ENCODE peak calls at places on chromosomes 12 and 14, in eight cellular contexts. One of them, this sample, is unnamed.

GRCh38 chr12:48779869-48780268 is 9.0 kb downstream of the ADCY6 start:
- DNase-seq in astrocyte of the spinal cord: peak; percentile 78
- DNase-seq in H1: no peak
- DNase-seq in GM20000: no peak
- DNase-seq in brain microvascular endothelial cell: peak; percentile 67
- DNase-seq in cardiac fibroblast: peak; percentile 97
- DNase-seq in CD8-positive, alpha-beta T cell: no peak
- DNase-seq in bronchial epithelial cell: no peak
- DNase-seq in this sample: no peak

GRCh38 chr14:74500417-74501134 is 7.0 kb downstream of the ISCA2 start:
- DNase-seq in astrocyte of the spinal cord: no peak
- DNase-seq in H1: no peak
- DNase-seq in GM20000: no peak
- DNase-seq in brain microvascular endothelial cell: no peak
- DNase-seq in cardiac fibroblast: no peak
- DNase-seq in CD8-positive, alpha-beta T cell: no peak
- DNase-seq in bronchial epithelial cell: no peak
- DNase-seq in this sample: no peak

GRCh38 chr14:74555476-74556050 is 56.5 kb downstream of the LTBP2 start:
- DNase-seq in astrocyte of the spinal cord: no peak
- DNase-seq in H1: no peak
- DNase-seq in GM20000: no peak
- DNase-seq in brain microvascular endothelial cell: no peak
- DNase-seq in cardiac fibroblast: no peak
- DNase-seq in CD8-positive, alpha-beta T cell: no peak
- DNase-seq in bronchial epithelial cell: no peak
- DNase-seq in this sample: no peak

GRCh38 chr12:46956451-46957035 is 122.9 kb upstream of the PCED1B start:
- DNase-seq in astrocyte of the spinal cord: no peak
- DNase-seq in H1: no peak
- DNase-seq in GM20000: no peak
- DNase-seq in brain microvascular endothelial cell: no peak
- DNase-seq in cardiac fibroblast: no peak
- DNase-seq in CD8-positive, alpha-beta T cell: no peak
- DNase-seq in bronchial epithelial cell: no peak
- DNase-seq in this sample: no peak

GRCh38 chr12:48157889-48158370 is 615 bp upstream of the ASB8 start:
- DNase-seq in astrocyte of the spinal cord: no peak
- DNase-seq in H1: no peak
- DNase-seq in GM20000: no peak
- DNase-seq in brain microvascular endothelial cell: no peak
- DNase-seq in cardiac fibroblast: no peak
- DNase-seq in CD8-positive, alpha-beta T cell: no peak
- DNase-seq in bronchial epithelial cell: no peak
- DNase-seq in this sample: no peak

GRCh38 chr12:24600996-24601395 is 347.9 kb downstream of the BCAT1 start:
- DNase-seq in astrocyte of the spinal cord: peak; percentile 77
- DNase-seq in H1: no peak
- DNase-seq in GM20000: no peak
- DNase-seq in brain microvascular endothelial cell: peak; percentile 50
- DNase-seq in cardiac fibroblast: peak; percentile 63
- DNase-seq in CD8-positive, alpha-beta T cell: no peak
- DNase-seq in bronchial epithelial cell: peak; percentile 85
- DNase-seq in this sample: peak; percentile 18

GRCh38 chr14:59464651-59465569 is at the start of gene GPR135:
- DNase-seq in astrocyte of the spinal cord: peak; percentile 58
- DNase-seq in H1: no peak
- DNase-seq in GM20000: peak; percentile 88
- DNase-seq in brain microvascular endothelial cell: no peak
- DNase-seq in cardiac fibroblast: peak; percentile 56
- DNase-seq in CD8-positive, alpha-beta T cell: peak; percentile 27
- DNase-seq in bronchial epithelial cell: no peak
- DNase-seq in this sample: no peak

GRCh38 chr14:94045563-94046345 is 19.6 kb downstream of the OTUB2 start:
- DNase-seq in astrocyte of the spinal cord: no peak
- DNase-seq in H1: no peak
- DNase-seq in GM20000: no peak
- DNase-seq in brain microvascular endothelial cell: no peak
- DNase-seq in cardiac fibroblast: no peak
- DNase-seq in CD8-positive, alpha-beta T cell: no peak
- DNase-seq in bronchial epithelial cell: no peak
- DNase-seq in this sample: no peak

GRCh38 chr12:2359725-2360629 is 307.2 kb downstream of the CACNA1C start:
- DNase-seq in astrocyte of the spinal cord: no peak
- DNase-seq in H1: no peak
- DNase-seq in GM20000: no peak
- DNase-seq in brain microvascular endothelial cell: no peak
- DNase-seq in cardiac fibroblast: no peak
- DNase-seq in CD8-positive, alpha-beta T cell: no peak
- DNase-seq in bronchial epithelial cell: no peak
- DNase-seq in this sample: no peak

GRCh38 chr14:54776361-54777001 is 126.1 kb downstream of the GCH1 start:
- DNase-seq in astrocyte of the spinal cord: peak; percentile 75
- DNase-seq in H1: no peak
- DNase-seq in GM20000: peak; percentile 48
- DNase-seq in brain microvascular endothelial cell: peak; percentile 81
- DNase-seq in cardiac fibroblast: peak; percentile 53
- DNase-seq in CD8-positive, alpha-beta T cell: no peak
- DNase-seq in bronchial epithelial cell: no peak
- DNase-seq in this sample: peak; percentile 40

GRCh38 chr14:72155379-72155993 is 223.3 kb downstream of the RGS6 start:
- DNase-seq in astrocyte of the spinal cord: no peak
- DNase-seq in H1: no peak
- DNase-seq in GM20000: no peak
- DNase-seq in brain microvascular endothelial cell: no peak
- DNase-seq in cardiac fibroblast: no peak
- DNase-seq in CD8-positive, alpha-beta T cell: no peak
- DNase-seq in bronchial epithelial cell: no peak
- DNase-seq in this sample: no peak

GRCh38 chr14:100568998-100569733 is 18.1 kb downstream of the BEGAIN start:
- DNase-seq in astrocyte of the spinal cord: no peak
- DNase-seq in H1: no peak
- DNase-seq in GM20000: no peak
- DNase-seq in brain microvascular endothelial cell: no peak
- DNase-seq in cardiac fibroblast: no peak
- DNase-seq in CD8-positive, alpha-beta T cell: no peak
- DNase-seq in bronchial epithelial cell: no peak
- DNase-seq in this sample: no peak

GRCh38 chr12:27463826-27464554 is 17.5 kb downstream of the SMCO2 start:
- DNase-seq in astrocyte of the spinal cord: no peak
- DNase-seq in H1: no peak
- DNase-seq in GM20000: no peak
- DNase-seq in brain microvascular endothelial cell: no peak
- DNase-seq in cardiac fibroblast: peak; percentile 95
- DNase-seq in CD8-positive, alpha-beta T cell: no peak
- DNase-seq in bronchial epithelial cell: no peak
- DNase-seq in this sample: peak; percentile 50

GRCh38 chr14:61262082-61262481 is 19.1 kb downstream of the TMEM30B start:
- DNase-seq in astrocyte of the spinal cord: no peak
- DNase-seq in H1: no peak
- DNase-seq in GM20000: no peak
- DNase-seq in brain microvascular endothelial cell: no peak
- DNase-seq in cardiac fibroblast: no peak
- DNase-seq in CD8-positive, alpha-beta T cell: no peak
- DNase-seq in bronchial epithelial cell: no peak
- DNase-seq in this sample: no peak

GRCh38 chr14:61258985-61259384 is 22.2 kb downstream of the TMEM30B start:
- DNase-seq in astrocyte of the spinal cord: no peak
- DNase-seq in H1: no peak
- DNase-seq in GM20000: no peak
- DNase-seq in brain microvascular endothelial cell: no peak
- DNase-seq in cardiac fibroblast: no peak
- DNase-seq in CD8-positive, alpha-beta T cell: no peak
- DNase-seq in bronchial epithelial cell: no peak
- DNase-seq in this sample: no peak

GRCh38 chr14:61264022-61264571 is 17.0 kb downstream of the TMEM30B start:
- DNase-seq in astrocyte of the spinal cord: no peak
- DNase-seq in H1: no peak
- DNase-seq in GM20000: no peak
- DNase-seq in brain microvascular endothelial cell: no peak
- DNase-seq in cardiac fibroblast: no peak
- DNase-seq in CD8-positive, alpha-beta T cell: no peak
- DNase-seq in bronchial epithelial cell: no peak
- DNase-seq in this sample: no peak

GRCh38 chr14:61264699-61265098 is 16.4 kb downstream of the TMEM30B start:
- DNase-seq in astrocyte of the spinal cord: no peak
- DNase-seq in H1: no peak
- DNase-seq in GM20000: no peak
- DNase-seq in brain microvascular endothelial cell: no peak
- DNase-seq in cardiac fibroblast: no peak
- DNase-seq in CD8-positive, alpha-beta T cell: no peak
- DNase-seq in bronchial epithelial cell: no peak
- DNase-seq in this sample: no peak

GRCh38 chr14:61260939-61261776 is 20.0 kb downstream of the TMEM30B start:
- DNase-seq in astrocyte of the spinal cord: peak; percentile 85
- DNase-seq in H1: no peak
- DNase-seq in GM20000: no peak
- DNase-seq in brain microvascular endothelial cell: peak; percentile 86
- DNase-seq in cardiac fibroblast: no peak
- DNase-seq in CD8-positive, alpha-beta T cell: no peak
- DNase-seq in bronchial epithelial cell: peak; percentile 73
- DNase-seq in this sample: peak; percentile 67
- TF ChIP-seq CTCF in astrocyte of the spinal cord: peak; percentile 33
- TF ChIP-seq CTCF in H1: no peak
- TF ChIP-seq CTCF in GM20000: no peak
- TF ChIP-seq CTCF in brain microvascular endothelial cell: peak; percentile 46
- TF ChIP-seq CTCF in cardiac fibroblast: peak; percentile 20
- TF ChIP-seq CTCF in CD8-positive, alpha-beta T cell: no peak
- TF ChIP-seq CTCF in bronchial epithelial cell: peak; percentile 19
- TF ChIP-seq CTCF in this sample: peak; percentile 12

DNA sequence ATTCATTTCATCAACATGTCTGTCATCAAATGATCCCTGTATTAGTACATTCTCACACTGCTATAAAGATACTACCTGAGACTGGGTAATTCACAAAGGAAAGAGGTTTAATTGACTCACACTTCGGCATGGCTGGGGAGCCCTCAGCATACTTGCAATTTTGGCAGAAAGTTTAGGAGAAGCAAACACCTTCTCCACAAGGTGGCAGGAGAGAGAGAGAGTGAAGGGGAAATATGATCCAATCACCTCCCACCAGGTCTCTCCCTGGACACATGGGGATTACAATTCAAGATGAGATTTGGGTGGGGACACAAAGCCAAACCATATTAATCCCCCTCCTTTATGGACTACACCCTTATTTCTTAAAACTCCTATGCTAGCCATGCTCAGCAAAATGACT is 932.2 kb downstream of the FLRT2 start:
- DNase-seq in astrocyte of the spinal cord: peak; percentile 8
- DNase-seq in H1: no peak
- DNase-seq in GM20000: no peak
- DNase-seq in brain microvascular endothelial cell: peak; percentile 2
- DNase-seq in cardiac fibroblast: peak; percentile 48
- DNase-seq in CD8-positive, alpha-beta T cell: no peak
- DNase-seq in bronchial epithelial cell: peak; percentile 7
- DNase-seq in this sample: no peak
- TF ChIP-seq CTCF in astrocyte of the spinal cord: peak; percentile 47
- TF ChIP-seq CTCF in H1: no peak
- TF ChIP-seq CTCF in GM20000: no peak
- TF ChIP-seq CTCF in brain microvascular endothelial cell: peak; percentile 51
- TF ChIP-seq CTCF in cardiac fibroblast: peak; percentile 26
- TF ChIP-seq CTCF in CD8-positive, alpha-beta T cell: no peak
- TF ChIP-seq CTCF in bronchial epithelial cell: peak; percentile 23
- TF ChIP-seq CTCF in this sample: no peak

GRCh38 chr12:30926243-30927209 is at the start of gene TSPAN11:
- DNase-seq in astrocyte of the spinal cord: peak; percentile 31
- DNase-seq in H1: peak; percentile 27
- DNase-seq in GM20000: peak; percentile 53
- DNase-seq in brain microvascular endothelial cell: peak; percentile 12
- DNase-seq in cardiac fibroblast: peak; percentile 41
- DNase-seq in CD8-positive, alpha-beta T cell: no peak
- DNase-seq in bronchial epithelial cell: no peak
- DNase-seq in this sample: no peak
- TF ChIP-seq CTCF in astrocyte of the spinal cord: no peak
- TF ChIP-seq CTCF in H1: no peak
- TF ChIP-seq CTCF in GM20000: no peak
- TF ChIP-seq CTCF in brain microvascular endothelial cell: no peak
- TF ChIP-seq CTCF in cardiac fibroblast: no peak
- TF ChIP-seq CTCF in CD8-positive, alpha-beta T cell: no peak
- TF ChIP-seq CTCF in bronchial epithelial cell: no peak
- TF ChIP-seq CTCF in this sample: no peak

DNA sequence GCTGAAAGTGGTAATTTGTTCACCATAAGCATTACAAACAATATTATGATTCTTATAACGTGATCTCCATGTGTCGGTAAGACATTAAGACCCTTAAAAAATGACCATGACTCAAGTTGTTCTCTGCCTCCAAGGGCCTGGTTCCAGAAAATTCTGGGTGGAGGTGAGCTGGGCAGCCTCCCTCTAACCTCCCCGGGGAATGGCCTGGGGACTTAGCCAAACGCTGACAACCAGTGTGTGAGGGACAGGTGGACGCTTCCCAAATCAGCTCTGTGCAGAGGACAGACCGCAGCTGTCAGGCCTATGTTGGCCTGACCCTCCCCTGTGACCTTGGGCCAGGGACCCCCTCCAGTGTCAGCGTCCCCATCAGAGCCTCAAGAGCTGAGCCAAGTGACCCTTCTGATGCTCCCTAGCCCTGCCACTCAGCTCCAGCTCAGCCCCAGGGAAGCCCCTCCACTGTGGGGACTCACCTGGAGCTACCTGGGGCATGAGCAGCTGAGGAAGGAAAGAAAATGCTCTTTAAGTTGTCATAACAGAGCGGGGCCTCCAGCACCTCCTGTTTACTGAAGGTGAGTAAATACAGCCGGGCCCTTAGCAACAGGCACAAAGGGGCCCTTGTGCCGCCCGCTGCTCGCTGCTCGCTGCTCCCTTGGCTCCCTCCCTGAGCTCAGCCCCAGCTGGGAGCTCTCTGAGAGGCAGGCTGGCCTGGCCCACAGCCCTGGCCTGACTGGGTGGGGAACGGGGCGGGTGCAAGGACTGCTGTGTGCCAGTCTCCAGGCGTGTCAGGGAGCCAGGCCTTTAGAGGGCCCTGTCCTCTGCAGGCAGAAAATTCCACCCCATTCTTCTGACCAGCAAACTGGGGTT is 116.6 kb downstream of the CALM1 start:
- DNase-seq in astrocyte of the spinal cord: peak; percentile 56
- DNase-seq in H1: no peak
- DNase-seq in GM20000: no peak
- DNase-seq in brain microvascular endothelial cell: no peak
- DNase-seq in cardiac fibroblast: peak; percentile 75
- DNase-seq in CD8-positive, alpha-beta T cell: no peak
- DNase-seq in bronchial epithelial cell: peak; percentile 56
- DNase-seq in this sample: no peak
- TF ChIP-seq CTCF in astrocyte of the spinal cord: no peak
- TF ChIP-seq CTCF in H1: no peak
- TF ChIP-seq CTCF in GM20000: no peak
- TF ChIP-seq CTCF in brain microvascular endothelial cell: no peak
- TF ChIP-seq CTCF in cardiac fibroblast: no peak
- TF ChIP-seq CTCF in CD8-positive, alpha-beta T cell: no peak
- TF ChIP-seq CTCF in bronchial epithelial cell: no peak
- TF ChIP-seq CTCF in this sample: no peak

This sample was measured in AG09319.